ENCODE peak calls at places on chromosome 2, in seven cellular contexts. E is osteoblast; N is GM23248; C is adipocyte; M is IMR-90; T is effector memory CD4-positive, alpha-beta T cell; W is body of pancreas. O is an unnamed sample. For H3K4me1, the result is how much of the 10 kb centered on the place peaks cover.

GRCh38 chr2:152657042-152657441 is 60.2 kb downstream of the PRPF40A start:
- DNase-seq in E (no peak), N (no peak), C (no peak), M (no peak), T (no peak), W (no peak), O (no peak)

GRCh38 chr2:106649306-106649705 is 162.1 kb downstream of the CD8B2 start:
- DNase-seq in E (no peak), N (peak), C (peak), M (no peak), T (no peak), W (no peak), O (no peak)

GRCh38 chr2:183123959-183124221 is 353 bp upstream of the NUP35 start:
- DNase-seq in E (no peak), N (no peak), C (no peak), M (no peak), T (no peak), W (no peak), O (no peak)

GRCh38 chr2:85448840-85449588 is 30.5 kb downstream of the SH2D6 start:
- DNase-seq in E (no peak), N (no peak), C (no peak), M (no peak), T (no peak), W (peak), O (no peak)

GRCh38 chr2:142140434-142140845 is 9.6 kb upstream of the LRP1B start:
- DNase-seq in E (no peak), N (peak), C (peak), M (peak), T (no peak), W (no peak), O (no peak)

GRCh38 chr2:34601561-34601960 is 1002.5 kb upstream of the FAM98A start:
- DNase-seq in E (no peak), N (no peak), C (no peak), M (no peak), T (no peak), W (no peak), O (no peak)

GRCh38 chr2:236179653-236180500 is 11.7 kb upstream of the GBX2 start:
- DNase-seq in E (peak), N (peak), C (peak), M (peak), T (no peak), W (no peak), O (peak)

GRCh38 chr2:226694142-226694541 is 105.5 kb downstream of the IRS1 start:
- DNase-seq in E (no peak), N (no peak), C (no peak), M (no peak), T (no peak), W (no peak), O (peak)

GRCh38 chr2:178193823-178194599 is at the start of gene OSBPL6:
- DNase-seq in E (peak), N (peak), C (peak), M (peak), T (peak), W (peak), O (peak)

GRCh38 chr2:121778736-121779487 is 23.5 kb downstream of the TSN start:
- DNase-seq in E (no peak), N (no peak), C (no peak), M (no peak), T (no peak), W (no peak), O (no peak)

GRCh38 chr2:24832526-24832925 is 39.3 kb downstream of the CENPO start:
- DNase-seq in E (peak), N (no peak), C (no peak), M (no peak), T (no peak), W (no peak), O (no peak)

GRCh38 chr2:105934467-105934866 is 189.8 kb downstream of the NCK2 start:
- DNase-seq in E (no peak), N (no peak), C (no peak), M (no peak), T (peak), W (no peak), O (no peak)

GRCh38 chr2:182300603-182301002 is 126.2 kb downstream of the PDE1A start:
- DNase-seq in E (no peak), N (no peak), C (peak), M (no peak), T (no peak), W (no peak), O (peak)

GRCh38 chr2:73091164-73091563 is 19.7 kb upstream of the SFXN5 start:
- DNase-seq in E (no peak), N (peak), C (peak), M (peak), T (no peak), W (no peak), O (peak)

GRCh38 chr2:26033270-26033768 is 565 bp upstream of the RAB10 start:
- DNase-seq in E (peak), N (peak), C (peak), M (peak), T (no peak), W (peak), O (peak)

GRCh38 chr2:218186876-218187649 is 20.3 kb upstream of the CXCR1 start:
- DNase-seq in E (no peak), N (no peak), C (no peak), M (no peak), T (no peak), W (peak), O (no peak)

GRCh38 chr2:121210691-121211090 is 74.3 kb downstream of the TFCP2L1 start:
- DNase-seq in E (no peak), N (no peak), C (no peak), M (no peak), T (no peak), W (peak), O (no peak)

GRCh38 chr2:85580206-85580605 is 2.8 kb downstream of the VAMP8 start:
- DNase-seq in E (peak), N (no peak), C (no peak), M (no peak), T (no peak), W (no peak), O (no peak)

GRCh38 chr2:219542931-219543595 is 546 bp downstream of the CHPF start:
- DNase-seq in E (peak), N (peak), C (peak), M (peak), T (no peak), W (no peak), O (no peak)
- H3K4me1 ChIP-seq in E (under half), N (under half), C (under half), M (under half), T (under half), W (under half), O (under half)

DNA sequence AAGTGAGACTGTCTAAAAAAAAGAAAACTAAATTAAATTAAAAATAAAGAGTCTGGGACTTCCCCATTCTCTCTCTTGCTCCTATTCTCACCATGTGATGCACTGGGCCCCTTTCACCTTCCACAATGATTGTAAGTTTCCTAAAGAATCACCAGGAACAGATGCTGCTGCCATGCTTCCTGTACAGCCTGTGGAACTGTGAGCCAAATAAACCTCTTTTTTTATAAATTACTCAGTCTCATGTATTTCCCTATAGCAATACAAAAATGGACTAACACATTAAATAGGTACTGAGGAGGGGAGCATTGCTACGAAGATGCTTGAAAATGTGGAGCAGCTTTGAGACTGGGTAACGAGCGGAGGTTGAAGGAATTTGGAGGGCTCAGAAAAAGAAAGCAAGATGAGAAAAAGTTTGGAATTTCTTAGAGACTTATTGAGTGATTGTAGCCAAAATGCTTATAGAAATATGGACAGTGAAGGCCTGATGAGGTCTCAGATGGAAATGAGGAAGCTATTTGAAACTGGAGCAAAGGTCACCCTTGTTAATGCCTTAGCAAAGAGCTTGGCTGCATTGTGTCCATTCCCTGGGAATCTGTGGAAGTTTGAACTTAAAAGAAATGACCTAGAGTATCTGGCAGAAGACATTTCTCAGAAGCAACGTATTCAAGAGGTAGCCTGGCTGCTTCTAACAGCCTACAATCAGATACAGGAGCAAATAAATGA is 128.7 kb downstream of the EIPR1 start:
- DNase-seq in E (no peak), N (no peak), C (no peak), M (no peak), T (no peak), W (no peak), O (no peak)
- H3K4me1 ChIP-seq in E (under half), N (under half), C (under half), M (under half), T (under half), W (under half), O (under half)

DNA sequence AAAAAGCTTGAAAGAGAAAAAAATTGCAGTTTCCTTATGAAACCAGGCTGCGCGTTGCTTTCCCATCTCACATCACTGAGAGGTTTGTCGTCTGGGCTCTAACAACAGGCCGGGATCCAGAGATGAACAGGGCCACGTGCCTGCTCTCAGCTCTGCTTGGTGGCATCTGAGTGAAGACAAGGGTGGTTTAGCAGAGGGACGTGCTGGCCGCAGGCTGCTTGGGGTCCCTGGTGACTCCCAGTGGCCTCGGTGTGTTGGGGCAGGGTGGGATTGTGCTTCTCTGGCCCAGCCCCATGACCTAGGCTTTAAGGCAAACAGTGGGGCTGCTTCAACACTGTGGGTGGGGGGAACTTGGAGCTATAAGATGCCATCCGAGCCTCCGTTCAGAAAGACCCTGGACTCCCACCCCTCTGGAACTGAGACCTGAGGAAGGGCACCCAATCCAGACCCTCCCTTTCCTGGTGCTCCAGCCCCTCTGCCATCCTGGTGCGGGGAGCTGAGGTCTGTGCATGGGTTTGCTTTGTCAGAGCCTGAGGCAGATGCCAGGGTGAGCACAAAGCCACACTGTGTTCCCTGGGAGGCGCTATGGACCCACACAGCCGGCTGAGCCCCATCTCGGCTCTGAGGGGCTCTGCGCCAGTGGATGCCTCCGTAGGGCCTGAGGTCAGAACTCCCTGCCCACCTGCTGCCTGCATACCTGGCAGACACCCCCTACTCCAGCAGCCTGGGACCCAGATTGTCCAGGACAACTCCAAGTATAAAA is 18.4 kb upstream of the HPCAL1 start:
- DNase-seq in E (peak), N (no peak), C (no peak), M (no peak), T (no peak), W (no peak), O (no peak)
- H3K4me1 ChIP-seq in E (under half), N (under half), C (under half), M (under half), T (under half), W (under half), O (under half)

GRCh38 chr2:241324775-241325174 is 9.1 kb downstream of the SEPTIN2 start:
- DNase-seq in E (no peak), N (no peak), C (no peak), M (no peak), T (no peak), W (no peak), O (no peak)
- H3K4me1 ChIP-seq in E (under half), N (under half), C (under half), M (under half), T (under half), W (half or more), O (under half)

GRCh38 chr2:144554811-144555210 is 34.9 kb upstream of the ZEB2 start:
- DNase-seq in E (no peak), N (no peak), C (no peak), M (no peak), T (no peak), W (no peak), O (no peak)

GRCh38 chr2:144550084-144550483 is 30.2 kb upstream of the ZEB2 start:
- DNase-seq in E (no peak), N (no peak), C (no peak), M (no peak), T (no peak), W (no peak), O (no peak)

GRCh38 chr2:144552821-144553220 is 32.9 kb upstream of the ZEB2 start:
- DNase-seq in E (no peak), N (no peak), C (no peak), M (no peak), T (no peak), W (no peak), O (no peak)

GRCh38 chr2:144550916-144551315 is 31.0 kb upstream of the ZEB2 start:
- DNase-seq in E (no peak), N (peak), C (no peak), M (peak), T (no peak), W (no peak), O (peak)

DNA sequence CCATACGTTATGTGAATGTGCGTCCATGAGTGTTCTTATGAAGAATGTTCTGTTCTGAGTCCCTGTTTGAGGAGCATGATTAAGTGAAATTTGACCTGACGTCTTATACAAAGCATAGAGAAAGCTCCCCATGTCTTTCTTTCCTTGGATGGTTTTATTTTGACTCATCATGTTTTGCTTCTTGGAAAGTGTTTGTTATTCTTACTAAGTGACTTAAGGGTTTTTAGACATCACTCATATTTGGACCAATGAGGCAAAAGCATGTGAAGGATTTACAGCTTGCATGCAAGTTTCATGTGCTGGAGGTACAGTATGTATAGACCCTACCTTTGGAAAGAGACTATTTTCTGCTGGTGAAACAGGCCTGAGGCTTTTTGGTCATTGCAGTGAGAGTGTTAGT is 33.5 kb upstream of the ZEB2 start:
- DNase-seq in E (peak), N (peak), C (peak), M (peak), T (no peak), W (no peak), O (peak)
- H3K4me1 ChIP-seq in E (under half), N (under half), C (under half), M (under half), T (under half), W (under half), O (under half)

GRCh38 chr2:234451852-234452625 is 44.8 kb downstream of the ARL4C start:
- DNase-seq in E (peak), N (peak), C (peak), M (peak), T (no peak), W (no peak), O (peak)
- H3K4me1 ChIP-seq in E (under half), N (under half), C (under half), M (under half), T (under half), W (under half), O (under half)

DNA sequence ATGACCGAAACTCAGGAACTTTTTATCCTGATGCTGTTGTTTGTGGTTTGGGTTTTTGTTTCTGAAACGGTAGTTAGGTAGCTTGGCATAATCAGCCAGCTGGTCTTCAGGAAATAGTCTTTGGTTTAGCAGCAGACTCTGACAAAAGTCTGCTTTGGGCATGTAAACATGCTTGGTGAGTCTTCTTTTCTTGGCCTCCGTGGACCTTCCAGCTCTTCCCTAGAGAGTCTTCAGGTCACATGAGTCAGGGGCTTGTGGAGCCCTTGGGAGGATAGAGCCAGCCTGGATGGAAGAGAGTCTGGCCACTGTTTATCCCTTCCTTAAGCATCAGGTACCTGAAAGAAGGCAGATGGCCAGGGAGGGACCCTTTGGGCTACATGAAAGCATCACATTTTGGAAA is 154.5 kb downstream of the MGAT5 start:
- DNase-seq in E (no peak), N (peak), C (no peak), M (peak), T (no peak), W (no peak), O (peak)
- H3K4me1 ChIP-seq in E (half or more), N (half or more), C (under half), M (half or more), T (under half), W (under half), O (under half)

GRCh38 chr2:61425605-61426155 is 45.2 kb downstream of the USP34 start:
- DNase-seq in E (no peak), N (no peak), C (no peak), M (no peak), T (no peak), W (no peak), O (no peak)
- H3K4me1 ChIP-seq in E (under half), N (under half), C (under half), M (under half), T (under half), W (under half), O (under half)